ENCODE peak calls at places on chromosomes 4 and X, in ten cellular contexts. J, E, U, D, I, Y, A, M, B and L are unnamed samples.
A peak's percentile ranks its signal among the peaks of the same experiment; 100 is the strongest.

GRCh38 chr4:1539132-1539755 is 133.0 kb upstream of the NKX1-1 start:
- DNase-seq in J (no peak), E (no peak), U (no peak), D (no peak), I (no peak), Y (no peak), A (no peak), M (no peak), B (no peak), L (no peak)

GRCh38 chrX:40468033-40468979 is 112.5 kb upstream of the ATP6AP2 start:
- DNase-seq in J (peak; percentile 66), E (no peak), U (no peak), D (peak; percentile 67), I (peak; percentile 39), Y (peak; percentile 29), A (peak; percentile 47), M (peak; percentile 60), B (peak; percentile 26), L (no peak)

GRCh38 chr4:102343964-102344519 is 1.2 kb downstream of the SLC39A8 start:
- DNase-seq in J (no peak), E (no peak), U (no peak), D (no peak), I (peak; percentile 25), Y (no peak), A (no peak), M (no peak), B (peak; percentile 49), L (no peak)

GRCh38 chr4:123526511-123526910 is 129.9 kb downstream of the SPRY1 start:
- DNase-seq in J (no peak), E (no peak), U (no peak), D (no peak), I (no peak), Y (no peak), A (no peak), M (no peak), B (no peak), L (no peak)

GRCh38 chrX:11666180-11666579 is 460 bp upstream of the ARHGAP6 start:
- DNase-seq in J (no peak), E (no peak), U (no peak), D (no peak), I (no peak), Y (no peak), A (no peak), M (no peak), B (no peak), L (no peak)

GRCh38 chrX:34300871-34301270 is 168.8 kb upstream of the FAM47A start:
- DNase-seq in J (peak; percentile 13), E (no peak), U (no peak), D (peak; percentile 39), I (peak; percentile 18), Y (peak; percentile 0), A (peak; percentile 22), M (no peak), B (peak; percentile 11), L (no peak)

GRCh38 chr4:100839712-100840111 is 321.9 kb upstream of the EMCN start:
- DNase-seq in J (no peak), E (no peak), U (no peak), D (no peak), I (no peak), Y (no peak), A (no peak), M (no peak), B (no peak), L (no peak)

GRCh38 chrX:9337056-9337455 is 127.8 kb upstream of the TBL1X start:
- DNase-seq in J (peak; percentile 69), E (no peak), U (no peak), D (no peak), I (no peak), Y (no peak), A (no peak), M (peak; percentile 11), B (peak; percentile 65), L (no peak)

GRCh38 chr4:187849556-187850245 is 145.9 kb upstream of the ZFP42 start:
- DNase-seq in J (no peak), E (no peak), U (no peak), D (no peak), I (no peak), Y (no peak), A (no peak), M (no peak), B (peak; percentile 73), L (no peak)

GRCh38 chrX:112967341-112967740 is 126.7 kb upstream of the AMOT start:
- DNase-seq in J (peak; percentile 39), E (no peak), U (no peak), D (no peak), I (no peak), Y (no peak), A (no peak), M (no peak), B (no peak), L (no peak)

GRCh38 chrX:131057706-131058105 is 440 bp upstream of the ARHGAP36 start:
- DNase-seq in J (no peak), E (no peak), U (no peak), D (no peak), I (no peak), Y (no peak), A (no peak), M (no peak), B (no peak), L (no peak)

GRCh38 chr4:133162941-133163340 is 13.8 kb downstream of the PCDH10 start:
- DNase-seq in J (no peak), E (no peak), U (no peak), D (no peak), I (no peak), Y (no peak), A (no peak), M (no peak), B (no peak), L (no peak)

GRCh38 chr4:178823673-178824072 is 1381.4 kb upstream of the AGA start:
- DNase-seq in J (no peak), E (no peak), U (no peak), D (no peak), I (no peak), Y (no peak), A (no peak), M (no peak), B (no peak), L (no peak)

GRCh38 chr4:6339818-6340445 is 70.3 kb downstream of the WFS1 start:
- DNase-seq in J (no peak), E (no peak), U (no peak), D (no peak), I (no peak), Y (no peak), A (no peak), M (no peak), B (no peak), L (no peak)

GRCh38 chr4:169159614-169160013 is 111.1 kb downstream of the SH3RF1 start:
- DNase-seq in J (peak; percentile 44), E (no peak), U (no peak), D (no peak), I (no peak), Y (no peak), A (no peak), M (no peak), B (no peak), L (no peak)

GRCh38 chrX:43559643-43560042 is 96.5 kb upstream of the MAOA start:
- DNase-seq in J (no peak), E (no peak), U (peak; percentile 2), D (no peak), I (peak; percentile 56), Y (peak; percentile 25), A (peak; percentile 12), M (no peak), B (peak; percentile 25), L (peak; percentile 17)

GRCh38 chr4:40325406-40326019 is 9.6 kb upstream of the CHRNA9 start:
- DNase-seq in J (peak; percentile 75), E (peak; percentile 32), U (peak; percentile 36), D (no peak), I (no peak), Y (peak; percentile 63), A (peak; percentile 81), M (no peak), B (peak; percentile 56), L (peak; percentile 59)

GRCh38 chr4:151730003-151730559 is 30.7 kb downstream of the GATB start:
- DNase-seq in J (no peak), E (peak; percentile 2), U (no peak), D (no peak), I (no peak), Y (no peak), A (no peak), M (no peak), B (peak; percentile 60), L (no peak)

GRCh38 chr4:74042681-74043080 is 4.2 kb upstream of the CXCL3 start:
- DNase-seq in J (no peak), E (no peak), U (no peak), D (no peak), I (no peak), Y (no peak), A (no peak), M (no peak), B (peak; percentile 30), L (no peak)

GRCh38 chr4:184287697-184288255 is 70.1 kb upstream of the ENPP6 start:
- DNase-seq in J (peak; percentile 49), E (no peak), U (no peak), D (no peak), I (no peak), Y (no peak), A (no peak), M (no peak), B (no peak), L (no peak)